ENCODE peak calls at places on chromosomes 5 and 9, in nine cellular contexts. One of them, this sample, is unnamed.

GRCh38 chr5:9479361-9479760 is 66.5 kb downstream of the SEMA5A start:
- DNase-seq in GM23338: no peak
- DNase-seq in SK-N-MC: no peak
- DNase-seq in spleen: no peak
- DNase-seq in prostate gland: no peak
- DNase-seq in Panc1: no peak
- DNase-seq in H1: no peak
- DNase-seq in vagina: no peak
- DNase-seq in sigmoid colon: no peak
- DNase-seq in this sample: no peak

GRCh38 chr9:69379250-69379982 is 54.4 kb downstream of the ENTREP1 start:
- DNase-seq in prostate gland: no peak
- DNase-seq in GM23338: no peak
- DNase-seq in sigmoid colon: no peak
- DNase-seq in spleen: no peak
- DNase-seq in H1: no peak
- DNase-seq in Panc1: no peak
- DNase-seq in SK-N-MC: no peak
- DNase-seq in vagina: no peak
- DNase-seq in this sample: no peak

GRCh38 chr5:102715405-102715804 is 39.7 kb upstream of the PAM start:
- DNase-seq in Panc1: peak
- DNase-seq in GM23338: no peak
- DNase-seq in sigmoid colon: no peak
- DNase-seq in vagina: no peak
- DNase-seq in prostate gland: no peak
- DNase-seq in spleen: no peak
- DNase-seq in SK-N-MC: no peak
- DNase-seq in H1: no peak
- DNase-seq in this sample: no peak

GRCh38 chr5:137782055-137782454 is 27.9 kb upstream of the HNRNPA0 start:
- DNase-seq in GM23338: no peak
- DNase-seq in prostate gland: no peak
- DNase-seq in spleen: no peak
- DNase-seq in Panc1: no peak
- DNase-seq in H1: no peak
- DNase-seq in SK-N-MC: no peak
- DNase-seq in sigmoid colon: no peak
- DNase-seq in vagina: no peak
- DNase-seq in this sample: no peak

GRCh38 chr5:179311091-179311470 is 34.2 kb downstream of the ADAMTS2 start:
- DNase-seq in H1: no peak
- DNase-seq in vagina: no peak
- DNase-seq in SK-N-MC: no peak
- DNase-seq in prostate gland: no peak
- DNase-seq in spleen: peak
- DNase-seq in GM23338: no peak
- DNase-seq in Panc1: no peak
- DNase-seq in sigmoid colon: peak
- DNase-seq in this sample: no peak

GRCh38 chr9:109705515-109705914 is 74.5 kb upstream of the PALM2AKAP2 start:
- DNase-seq in prostate gland: no peak
- DNase-seq in Panc1: peak
- DNase-seq in vagina: no peak
- DNase-seq in GM23338: peak
- DNase-seq in H1: no peak
- DNase-seq in spleen: no peak
- DNase-seq in SK-N-MC: no peak
- DNase-seq in sigmoid colon: no peak
- DNase-seq in this sample: no peak

GRCh38 chr9:71504636-71505035 is 263.7 kb downstream of the CEMIP2 start:
- DNase-seq in H1: no peak
- DNase-seq in vagina: no peak
- DNase-seq in Panc1: no peak
- DNase-seq in sigmoid colon: no peak
- DNase-seq in spleen: no peak
- DNase-seq in SK-N-MC: no peak
- DNase-seq in prostate gland: no peak
- DNase-seq in GM23338: no peak
- DNase-seq in this sample: no peak

GRCh38 chr5:178437296-178438075 is 152.7 kb downstream of the COL23A1 start:
- DNase-seq in sigmoid colon: no peak
- DNase-seq in Panc1: no peak
- DNase-seq in spleen: no peak
- DNase-seq in vagina: peak
- DNase-seq in SK-N-MC: no peak
- DNase-seq in prostate gland: no peak
- DNase-seq in GM23338: no peak
- DNase-seq in H1: no peak
- DNase-seq in this sample: no peak

GRCh38 chr5:72106922-72107873 is at the start of gene MAP1B:
- DNase-seq in H1: peak
- DNase-seq in GM23338: peak
- DNase-seq in Panc1: no peak
- DNase-seq in SK-N-MC: no peak
- DNase-seq in sigmoid colon: peak
- DNase-seq in vagina: no peak
- DNase-seq in prostate gland: peak
- DNase-seq in spleen: peak
- DNase-seq in this sample: no peak

GRCh38 chr5:113271015-113271414 is 163.8 kb downstream of the TSSK1B start:
- DNase-seq in prostate gland: no peak
- DNase-seq in vagina: no peak
- DNase-seq in SK-N-MC: no peak
- DNase-seq in sigmoid colon: no peak
- DNase-seq in H1: no peak
- DNase-seq in GM23338: no peak
- DNase-seq in Panc1: no peak
- DNase-seq in spleen: no peak
- DNase-seq in this sample: no peak

GRCh38 chr5:42951847-42952411 is 88.2 kb downstream of the ANXA2R start:
- DNase-seq in sigmoid colon: no peak
- DNase-seq in H1: no peak
- DNase-seq in Panc1: no peak
- DNase-seq in GM23338: peak
- DNase-seq in spleen: peak
- DNase-seq in vagina: no peak
- DNase-seq in SK-N-MC: no peak
- DNase-seq in prostate gland: no peak
- DNase-seq in this sample: no peak

GRCh38 chr5:126810983-126811382 is 34.0 kb downstream of the LMNB1 start:
- DNase-seq in SK-N-MC: no peak
- DNase-seq in H1: no peak
- DNase-seq in GM23338: no peak
- DNase-seq in sigmoid colon: no peak
- DNase-seq in prostate gland: no peak
- DNase-seq in vagina: no peak
- DNase-seq in Panc1: no peak
- DNase-seq in spleen: no peak
- DNase-seq in this sample: no peak

GRCh38 chr5:59592101-59592500 is 301.4 kb downstream of the PDE4D start:
- DNase-seq in GM23338: no peak
- DNase-seq in SK-N-MC: no peak
- DNase-seq in vagina: no peak
- DNase-seq in H1: no peak
- DNase-seq in Panc1: no peak
- DNase-seq in spleen: no peak
- DNase-seq in sigmoid colon: no peak
- DNase-seq in prostate gland: peak
- DNase-seq in this sample: no peak

GRCh38 chr9:121398374-121398773 is 28.3 kb upstream of the STOM start:
- DNase-seq in spleen: no peak
- DNase-seq in vagina: no peak
- DNase-seq in GM23338: no peak
- DNase-seq in H1: no peak
- DNase-seq in Panc1: no peak
- DNase-seq in SK-N-MC: no peak
- DNase-seq in prostate gland: peak
- DNase-seq in sigmoid colon: no peak
- DNase-seq in this sample: peak
- H3K4me3 ChIP-seq in spleen: no peak
- H3K4me3 ChIP-seq in vagina: no peak
- H3K4me3 ChIP-seq in GM23338: no peak
- H3K4me3 ChIP-seq in H1: no peak
- H3K4me3 ChIP-seq in Panc1: no peak
- H3K4me3 ChIP-seq in SK-N-MC: no peak
- H3K4me3 ChIP-seq in prostate gland: no peak
- H3K4me3 ChIP-seq in sigmoid colon: no peak
- H3K4me3 ChIP-seq in this sample: no peak

DNA sequence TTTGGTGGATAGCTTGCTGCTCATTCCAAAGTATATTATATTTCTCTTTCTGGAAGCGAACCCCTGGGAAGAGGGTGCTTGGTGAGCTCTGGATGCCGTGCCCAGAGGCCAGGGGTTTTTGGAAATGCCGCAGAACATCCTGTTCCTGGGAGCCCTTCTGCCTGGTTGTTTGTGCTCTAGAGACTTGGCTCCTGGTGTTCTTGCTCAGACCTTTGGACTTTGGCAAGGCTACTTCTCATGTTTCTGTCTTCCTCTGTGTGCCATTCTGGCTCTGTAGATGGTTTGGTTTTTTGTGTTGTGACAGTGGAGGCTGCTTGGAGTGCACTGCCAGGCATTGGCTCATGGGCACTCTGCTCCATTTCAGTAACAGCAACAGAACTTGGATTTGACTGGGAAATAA is 94.4 kb downstream of the PCSK1 start:
- DNase-seq in H1: no peak
- DNase-seq in sigmoid colon: peak
- DNase-seq in prostate gland: peak
- DNase-seq in Panc1: no peak
- DNase-seq in SK-N-MC: no peak
- DNase-seq in vagina: no peak
- DNase-seq in spleen: no peak
- DNase-seq in GM23338: no peak
- DNase-seq in this sample: no peak
- TF ChIP-seq POLR2AphosphoS5 in H1: no peak
- TF ChIP-seq POLR2AphosphoS5 in sigmoid colon: no peak
- TF ChIP-seq POLR2AphosphoS5 in prostate gland: peak
- TF ChIP-seq POLR2AphosphoS5 in Panc1: no peak
- TF ChIP-seq POLR2AphosphoS5 in SK-N-MC: no peak
- TF ChIP-seq POLR2AphosphoS5 in vagina: no peak
- TF ChIP-seq POLR2AphosphoS5 in spleen: no peak
- TF ChIP-seq POLR2AphosphoS5 in GM23338: no peak
- TF ChIP-seq POLR2AphosphoS5 in this sample: peak

DNA sequence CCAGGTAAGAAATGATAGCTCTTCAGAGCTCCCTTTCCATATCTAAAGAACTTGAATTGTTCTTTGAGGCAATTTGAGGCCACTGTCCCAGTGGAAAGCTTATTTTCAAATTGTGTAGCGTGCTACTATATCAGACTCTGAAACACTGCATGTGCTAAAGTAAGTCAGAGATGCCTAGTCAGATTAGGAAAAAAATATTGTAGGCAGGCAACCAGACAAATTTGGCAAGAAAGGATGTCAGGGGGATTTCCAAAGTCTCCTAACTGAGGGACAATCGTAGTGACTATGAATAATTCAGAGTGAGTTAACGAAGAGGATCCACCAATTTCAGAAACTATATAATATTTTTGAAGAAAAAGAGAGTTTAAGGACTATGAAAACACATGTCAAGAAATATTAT is 273.7 kb upstream of the PTGER4 start:
- DNase-seq in sigmoid colon: no peak
- DNase-seq in GM23338: no peak
- DNase-seq in spleen: no peak
- DNase-seq in SK-N-MC: no peak
- DNase-seq in Panc1: no peak
- DNase-seq in H1: no peak
- DNase-seq in vagina: no peak
- DNase-seq in prostate gland: no peak
- DNase-seq in this sample: no peak
- H3K4me3 ChIP-seq in sigmoid colon: no peak
- H3K4me3 ChIP-seq in GM23338: no peak
- H3K4me3 ChIP-seq in spleen: no peak
- H3K4me3 ChIP-seq in SK-N-MC: no peak
- H3K4me3 ChIP-seq in Panc1: no peak
- H3K4me3 ChIP-seq in H1: no peak
- H3K4me3 ChIP-seq in vagina: no peak
- H3K4me3 ChIP-seq in prostate gland: no peak
- H3K4me3 ChIP-seq in this sample: no peak

GRCh38 chr9:37485389-37486255 is at the start of gene POLR1E:
- DNase-seq in H1: peak
- DNase-seq in Panc1: peak
- DNase-seq in SK-N-MC: peak
- DNase-seq in GM23338: peak
- DNase-seq in sigmoid colon: peak
- DNase-seq in prostate gland: peak
- DNase-seq in vagina: peak
- DNase-seq in spleen: peak
- DNase-seq in this sample: peak

GRCh38 chr9:37491939-37492338 is 6.2 kb downstream of the POLR1E start:
- DNase-seq in GM23338: no peak
- DNase-seq in spleen: no peak
- DNase-seq in vagina: no peak
- DNase-seq in H1: no peak
- DNase-seq in sigmoid colon: no peak
- DNase-seq in prostate gland: no peak
- DNase-seq in SK-N-MC: no peak
- DNase-seq in Panc1: no peak
- DNase-seq in this sample: no peak

GRCh38 chr9:37486256-37486615 is 488 bp downstream of the POLR1E start:
- DNase-seq in SK-N-MC: no peak
- DNase-seq in vagina: no peak
- DNase-seq in H1: no peak
- DNase-seq in prostate gland: no peak
- DNase-seq in Panc1: no peak
- DNase-seq in sigmoid colon: no peak
- DNase-seq in GM23338: no peak
- DNase-seq in spleen: no peak
- DNase-seq in this sample: no peak

DNA sequence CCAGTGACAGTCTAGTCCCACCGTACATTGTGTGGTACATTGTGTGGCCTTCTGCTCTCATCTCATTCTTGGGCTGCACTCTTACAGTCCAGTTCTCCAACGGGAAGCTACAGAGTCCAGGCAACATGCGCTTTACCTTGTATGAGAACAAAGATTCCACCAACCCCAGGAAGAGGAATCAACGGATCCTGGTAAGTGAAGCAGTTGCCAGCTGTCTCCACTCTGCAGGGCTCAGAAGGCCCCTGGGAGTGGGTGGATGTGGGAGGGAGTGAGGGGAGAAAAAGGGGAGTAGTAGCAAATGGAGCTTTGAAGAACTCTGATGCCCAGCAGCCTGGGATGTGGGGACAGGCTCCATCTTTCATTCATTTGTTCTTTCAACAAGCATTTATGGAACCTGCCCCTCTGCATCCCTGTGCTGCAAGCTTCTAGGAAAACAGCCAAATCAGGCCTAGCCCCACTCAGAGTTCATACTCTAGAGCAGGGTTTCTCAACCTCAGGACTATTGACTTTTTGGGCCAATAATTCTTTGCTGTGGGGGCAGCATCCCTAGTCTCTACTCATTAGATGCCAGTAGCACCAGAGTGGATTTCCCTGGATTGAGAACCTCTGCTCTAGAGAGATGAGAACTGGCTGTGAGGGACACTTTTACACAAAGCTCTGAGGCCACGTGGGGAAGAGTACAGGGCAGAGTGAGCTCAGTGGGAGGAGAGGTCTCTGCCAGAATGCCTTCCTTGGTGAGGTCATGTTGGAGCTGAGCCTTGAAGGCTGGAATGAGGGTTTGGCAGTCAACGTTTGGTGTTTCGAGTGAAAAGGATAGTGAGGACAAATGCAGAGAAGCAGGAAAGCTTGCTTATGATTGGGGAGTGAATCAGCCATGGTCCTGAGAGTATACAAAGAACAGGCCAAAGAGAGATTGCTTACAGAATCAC is 1.1 kb downstream of the POLR1E start:
- DNase-seq in sigmoid colon: peak
- DNase-seq in SK-N-MC: no peak
- DNase-seq in Panc1: no peak
- DNase-seq in GM23338: no peak
- DNase-seq in vagina: peak
- DNase-seq in H1: no peak
- DNase-seq in prostate gland: no peak
- DNase-seq in spleen: no peak
- DNase-seq in this sample: no peak
- TF ChIP-seq POLR2AphosphoS5 in sigmoid colon: no peak
- TF ChIP-seq POLR2AphosphoS5 in SK-N-MC: no peak
- TF ChIP-seq POLR2AphosphoS5 in Panc1: no peak
- TF ChIP-seq POLR2AphosphoS5 in GM23338: no peak
- TF ChIP-seq POLR2AphosphoS5 in vagina: no peak
- TF ChIP-seq POLR2AphosphoS5 in H1: no peak
- TF ChIP-seq POLR2AphosphoS5 in prostate gland: peak
- TF ChIP-seq POLR2AphosphoS5 in spleen: no peak
- TF ChIP-seq POLR2AphosphoS5 in this sample: no peak